ENCODE peak calls at places on chromosomes 4 and X, in eight cellular contexts. G, H, R, A, P, W, N and S are unnamed samples.
A peak's percentile ranks its signal among the peaks of the same experiment; 100 is the strongest.

GRCh38 chr4:75672461-75673026 is 667 bp downstream of the G3BP2 start:
- DNase-seq in G (peak; percentile 35), H (peak; percentile 65), R (peak; percentile 13), A (peak; percentile 52), P (peak; percentile 66), W (peak; percentile 72), N (peak; percentile 67), S (peak; percentile 47)

GRCh38 chr4:85955614-85956295 is 404.1 kb downstream of the MAPK10 start:
- DNase-seq in G (no peak), H (no peak), R (peak; percentile 33), A (no peak), P (no peak), W (no peak), N (no peak), S (no peak)

GRCh38 chrX:96791559-96791958 is 92.1 kb upstream of the RPA4 start:
- DNase-seq in G (peak; percentile 34), H (no peak), R (no peak), A (peak; percentile 58), P (no peak), W (no peak), N (no peak), S (peak; percentile 60)

GRCh38 chr4:100017627-100018310 is 67.7 kb upstream of the H2AZ1 start:
- DNase-seq in G (peak; percentile 33), H (no peak), R (no peak), A (no peak), P (no peak), W (no peak), N (no peak), S (no peak)

GRCh38 chrX:154840856-154841255 is 6.4 kb upstream of the SMIM9 start:
- DNase-seq in G (peak; percentile 67), H (no peak), R (no peak), A (peak; percentile 79), P (peak; percentile 56), W (no peak), N (no peak), S (peak; percentile 85)

GRCh38 chr4:27360651-27361347 is 500.2 kb downstream of the STIM2 start:
- DNase-seq in G (peak; percentile 11), H (no peak), R (peak; percentile 18), A (peak; percentile 87), P (peak; percentile 39), W (no peak), N (no peak), S (peak; percentile 15)

GRCh38 chrX:276588-277171 is 4.5 kb upstream of the PLCXD1 start:
- DNase-seq in G (peak; percentile 37), H (no peak), R (no peak), A (peak; percentile 39), P (peak; percentile 67), W (peak; percentile 67), N (no peak), S (peak; percentile 31)

GRCh38 chr4:17285747-17286146 is 226.1 kb downstream of the QDPR start:
- DNase-seq in G (no peak), H (no peak), R (no peak), A (no peak), P (no peak), W (no peak), N (no peak), S (no peak)

GRCh38 chrX:22538581-22538980 is 265.9 kb downstream of the CBLL2 start:
- DNase-seq in G (peak; percentile 4), H (no peak), R (no peak), A (no peak), P (no peak), W (no peak), N (no peak), S (no peak)